ENCODE peak calls at places on chromosomes 7 and 10, in four cellular contexts. L is CD4-positive, alpha-beta T cell; P is HFF-Myc; Z is stromal cell of bone marrow. R is an unnamed sample.

GRCh38 chr7:55518836-55519235 is 53.5 kb downstream of the VOPP1 start:
- DNase-seq in L (no peak), Z (no peak), P (no peak), R (no peak)

GRCh38 chr7:40551685-40552576 is 417.1 kb downstream of the SUGCT start:
- DNase-seq in Z (peak; percentile 22), P (peak; percentile 96), L (no peak), R (peak; percentile 49)

GRCh38 chr10:90884414-90884813 is 12.6 kb downstream of the RPP30 start:
- DNase-seq in Z (peak; percentile 76), P (no peak), L (no peak), R (no peak)

GRCh38 chr7:157494506-157495176 is 157.8 kb downstream of the DNAJB6 start:
- DNase-seq in L (no peak), P (no peak), Z (no peak), R (no peak)

GRCh38 chr7:17311952-17312351 is 13.5 kb downstream of the AHR start:
- DNase-seq in Z (no peak), P (no peak), L (no peak), R (no peak)

GRCh38 chr7:71486856-71487628 is 355.1 kb downstream of the GALNT17 start:
- DNase-seq in L (no peak), Z (peak; percentile 90), P (no peak), R (no peak)

GRCh38 chr7:57415326-57415725 is 34.7 kb upstream of the ZNF716 start:
- DNase-seq in P (no peak), Z (no peak), L (no peak), R (no peak)

GRCh38 chr7:128031901-128032604 is 816 bp upstream of the LRRC4 start:
- DNase-seq in P (peak; percentile 56), L (peak; percentile 40), Z (peak; percentile 78), R (peak; percentile 87)

GRCh38 chr10:112507988-112508387 is 61.0 kb downstream of the VTI1A start:
- DNase-seq in L (no peak), Z (no peak), P (no peak), R (no peak)

GRCh38 chr7:143308632-143309031 is 7.3 kb upstream of the CLCN1 start:
- DNase-seq in Z (no peak), L (no peak), P (no peak), R (no peak)

GRCh38 chr10:19930936-19931859 is 115.0 kb downstream of the PLXDC2 start:
- DNase-seq in Z (peak; percentile 54), L (no peak), P (no peak), R (no peak)

GRCh38 chr7:140841316-140841715 is 83.4 kb downstream of the BRAF start:
- DNase-seq in L (no peak), Z (no peak), P (no peak), R (no peak)

GRCh38 chr10:133420579-133420978 is 3.8 kb downstream of the SPRN start:
- DNase-seq in Z (no peak), L (no peak), P (no peak), R (no peak)

GRCh38 chr10:13741438-13741837 is 154.7 kb downstream of the PRPF18 start:
- DNase-seq in L (no peak), Z (no peak), P (no peak), R (no peak)

GRCh38 chr7:124152859-124153692 is 120.2 kb upstream of the TMEM229A start:
- DNase-seq in P (no peak), Z (peak; percentile 43), L (no peak), R (no peak)

GRCh38 chr7:98616381-98617050 is 569 bp upstream of the NPTX2 start:
- DNase-seq in P (no peak), Z (no peak), L (no peak), R (no peak)

GRCh38 chr10:52818019-52818418 is 45.4 kb upstream of the MBL2 start:
- DNase-seq in P (peak; percentile 31), L (no peak), Z (peak; percentile 13), R (no peak)

GRCh38 chr7:67788689-67789088 is 792.1 kb downstream of the TYW1 start:
- DNase-seq in P (no peak), L (no peak), Z (peak; percentile 17), R (no peak)

GRCh38 chr10:117240730-117241529 is at the start of gene SLC18A2:
- DNase-seq in Z (no peak), L (no peak), P (no peak), R (no peak)

GRCh38 chr7:1659696-1660095 is 10.4 kb upstream of the ELFN1 start:
- DNase-seq in L (no peak), P (peak; percentile 72), Z (peak; percentile 36), R (no peak)

GRCh38 chr10:70711177-70711576 is 38.9 kb downstream of the ADAMTS14 start:
- DNase-seq in L (no peak), P (no peak), Z (no peak), R (no peak)

GRCh38 chr7:131026297-131027003 is 292.4 kb upstream of the KLF14 start:
- DNase-seq in P (no peak), L (no peak), Z (no peak), R (no peak)

GRCh38 chr7:84393776-84394175 is 199.2 kb upstream of the SEMA3A start:
- DNase-seq in Z (peak; percentile 67), L (no peak), P (no peak), R (no peak)

GRCh38 chr7:157824819-157825121 is 488.0 kb downstream of the DNAJB6 start:
- DNase-seq in Z (no peak), P (no peak), L (no peak), R (no peak)

GRCh38 chr10:21144047-21144446 is 246.9 kb upstream of the NEBL start:
- DNase-seq in L (no peak), P (no peak), Z (no peak), R (no peak)

GRCh38 chr10:58969578-58969977 is 206.9 kb upstream of the PHYHIPL start:
- DNase-seq in P (no peak), L (no peak), Z (peak; percentile 23), R (no peak)

GRCh38 chr7:24756545-24756988 is 697 bp downstream of the GSDME start:
- DNase-seq in L (peak; percentile 1), P (no peak), Z (no peak), R (no peak)

GRCh38 chr10:133159950-133160812 is at the start of gene KNDC1:
- DNase-seq in L (no peak), Z (no peak), P (no peak), R (peak; percentile 79)

GRCh38 chr7:74379938-74380337 is 73.8 kb upstream of the GTF2IRD1 start:
- DNase-seq in P (no peak), L (no peak), Z (no peak), R (no peak)

GRCh38 chr10:2108496-2108895 is 371.2 kb upstream of the ADARB2 start:
- DNase-seq in P (no peak), Z (no peak), L (no peak), R (no peak)

GRCh38 chr7:98206451-98207330 is 4.5 kb upstream of the BHLHA15 start:
- DNase-seq in Z (no peak), L (no peak), P (no peak), R (peak; percentile 14)

GRCh38 chr10:79376078-79376628 is 28.9 kb downstream of the PPIF start:
- DNase-seq in L (no peak), Z (no peak), P (no peak), R (no peak)

GRCh38 chr10:80166581-80167470 is 34.3 kb downstream of the PLAC9 start:
- DNase-seq in L (no peak), Z (no peak), P (no peak), R (no peak)

GRCh38 chr7:120241973-120242372 is 31.0 kb upstream of the KCND2 start:
- DNase-seq in Z (no peak), P (no peak), L (no peak), R (no peak)

GRCh38 chr7:42753917-42754363 is 157.9 kb downstream of the C7orf25 start:
- DNase-seq in L (no peak), P (no peak), Z (no peak), R (no peak)

GRCh38 chr10:69360485-69361302 is 56.0 kb downstream of the TACR2 start:
- DNase-seq in P (peak; percentile 42), L (no peak), Z (peak; percentile 87), R (peak; percentile 77)

GRCh38 chr7:18461785-18462467 is 33.6 kb upstream of the HDAC9 start:
- DNase-seq in P (no peak), L (no peak), Z (no peak), R (no peak)

GRCh38 chr7:147245274-147245673 is 1128.7 kb downstream of the CNTNAP2 start:
- DNase-seq in L (no peak), P (no peak), Z (peak; percentile 30), R (peak; percentile 39)

GRCh38 chr10:97611473-97611872 is 21.8 kb downstream of the MORN4 start:
- DNase-seq in P (no peak), Z (no peak), L (no peak), R (no peak)